ENCODE peak calls at places on chromosome 3, in seven cellular contexts. N is hypothalamus, M is HepG2, G is Karpas-422, V is cardiac muscle cell, Y is progenitor cell of endocrine pancreas, H is psoas muscle. E is an unnamed sample.

GRCh38 chr3:168620854-168621253 is 525.1 kb upstream of the GOLIM4 start:
- DNase-seq in M (peak; percentile 41), N (no peak), V (peak; percentile 76), Y (peak; percentile 24), G (peak; percentile 71), H (no peak), E (no peak)

GRCh38 chr3:119800844-119801243 is 18.9 kb downstream of the NR1I2 start:
- DNase-seq in N (no peak), V (no peak), H (no peak), G (no peak), Y (no peak), M (no peak), E (no peak)

GRCh38 chr3:18841422-18842343 is 306.6 kb upstream of the KCNH8 start:
- DNase-seq in V (no peak), N (no peak), Y (no peak), M (no peak), H (no peak), G (no peak), E (no peak)

GRCh38 chr3:35772364-35773009 is 133.2 kb downstream of the ARPP21 start:
- DNase-seq in Y (no peak), N (no peak), V (no peak), G (no peak), H (peak; percentile 31), M (no peak), E (no peak)

GRCh38 chr3:87298111-87298718 is 21.8 kb upstream of the POU1F1 start:
- DNase-seq in V (peak; percentile 51), Y (no peak), H (no peak), N (no peak), M (peak; percentile 54), G (peak; percentile 62), E (no peak)

GRCh38 chr3:101212740-101213139 is 107.6 kb downstream of the IMPG2 start:
- DNase-seq in N (no peak), V (no peak), Y (no peak), M (no peak), G (peak; percentile 48), H (no peak), E (no peak)

GRCh38 chr3:182717216-182717615 is 76.1 kb upstream of the ATP11B start:
- DNase-seq in G (no peak), N (no peak), H (no peak), Y (no peak), V (no peak), M (no peak), E (no peak)

GRCh38 chr3:165837058-165837525 is at the start of gene BCHE:
- DNase-seq in H (peak; percentile 23), G (no peak), M (no peak), V (peak; percentile 69), N (no peak), Y (no peak), E (no peak)

GRCh38 chr3:120101624-120102023 is 7.4 kb upstream of the GSK3B start:
- DNase-seq in M (no peak), G (no peak), N (no peak), H (no peak), Y (no peak), V (no peak), E (no peak)

GRCh38 chr3:196080997-196081833 is 675 bp downstream of the TFRC start:
- DNase-seq in G (peak; percentile 90), Y (peak; percentile 37), V (peak; percentile 73), M (peak; percentile 35), H (peak; percentile 73), N (peak; percentile 48), E (peak; percentile 79)

GRCh38 chr3:55526332-55527030 is 39.4 kb upstream of the WNT5A start:
- DNase-seq in M (peak; percentile 33), Y (no peak), G (no peak), V (no peak), H (no peak), N (no peak), E (no peak)

GRCh38 chr3:53841296-53841695 is 4.9 kb downstream of the CHDH start:
- DNase-seq in Y (no peak), N (no peak), H (no peak), V (no peak), M (peak; percentile 51), G (no peak), E (no peak)

GRCh38 chr3:188370081-188370830 is 216.3 kb downstream of the LPP start:
- DNase-seq in Y (no peak), H (no peak), M (no peak), N (no peak), G (no peak), V (no peak), E (no peak)

GRCh38 chr3:83934208-83935150 is 1024.3 kb upstream of the CADM2 start:
- DNase-seq in H (no peak), Y (no peak), V (no peak), M (peak; percentile 4), G (no peak), N (no peak), E (no peak)

GRCh38 chr3:183285828-183286457 is 32.9 kb downstream of the B3GNT5 start:
- DNase-seq in Y (no peak), M (peak; percentile 15), V (no peak), H (peak; percentile 86), N (no peak), G (peak; percentile 83), E (peak; percentile 92)